ENCODE peak calls at places on chromosomes 11 and 22, in seven cellular contexts. K, C, Y, Q, O, J and T are unnamed samples.

GRCh38 chr11:10537587-10537986 is 3.4 kb downstream of the RNF141 start:
- DNase-seq in O (no peak), Y (no peak), C (no peak), K (no peak), J (no peak), Q (no peak), T (no peak)

GRCh38 chr11:66545701-66546367 is at the start of gene ZDHHC24:
- DNase-seq in C (peak), Y (peak), J (peak), O (peak), Q (peak), K (peak), T (peak)

GRCh38 chr11:68947151-68947550 is 33.6 kb downstream of the MRGPRD start:
- DNase-seq in K (no peak), Y (no peak), C (no peak), Q (no peak), J (no peak), O (no peak), T (no peak)

GRCh38 chr11:124867700-124868099 is 2.5 kb downstream of the ROBO3 start:
- DNase-seq in O (no peak), C (no peak), J (no peak), Q (no peak), K (peak), Y (no peak), T (peak)

GRCh38 chr11:80118071-80118470 is 677.2 kb upstream of the TENM4 start:
- DNase-seq in Q (no peak), K (no peak), O (no peak), C (peak), J (no peak), Y (no peak), T (no peak)

GRCh38 chr11:8025123-8025522 is 38.0 kb downstream of the EIF3F start:
- DNase-seq in J (no peak), Y (no peak), O (no peak), K (peak), Q (no peak), C (no peak), T (no peak)

GRCh38 chr11:134642206-134642605 is 230.2 kb upstream of the B3GAT1 start:
- DNase-seq in Y (no peak), J (no peak), C (no peak), O (no peak), Q (no peak), K (no peak), T (no peak)

GRCh38 chr11:19055016-19055415 is 5.5 kb downstream of the MRGPRX2 start:
- DNase-seq in O (no peak), C (no peak), J (no peak), Q (no peak), K (no peak), Y (no peak), T (no peak)

GRCh38 chr11:9004310-9004945 is 627 bp upstream of the NRIP3 start:
- DNase-seq in J (no peak), K (peak), C (peak), Q (no peak), Y (no peak), O (no peak), T (no peak)

GRCh38 chr11:75333807-75334140 is 17.7 kb downstream of the ARRB1 start:
- DNase-seq in K (no peak), O (no peak), Q (no peak), C (no peak), Y (no peak), J (no peak), T (no peak)

GRCh38 chr11:46663277-46663940 is 37.0 kb downstream of the ARHGAP1 start:
- DNase-seq in Y (no peak), O (no peak), C (no peak), Q (no peak), J (no peak), K (no peak), T (no peak)

GRCh38 chr11:35206616-35207015 is 67.6 kb downstream of the CD44 start:
- DNase-seq in O (no peak), J (no peak), C (no peak), Y (no peak), K (no peak), Q (no peak), T (no peak)
- TF ChIP-seq CTCF in O (no peak), J (no peak), C (no peak), Y (no peak), K (no peak), Q (no peak), T (no peak)

GRCh38 chr11:128905345-128906184 is 14.4 kb downstream of the KCNJ5 start:
- DNase-seq in J (no peak), O (no peak), C (no peak), Q (no peak), Y (peak), K (peak), T (peak)
- TF ChIP-seq CTCF in J (peak), O (no peak), C (peak), Q (peak), Y (peak), K (peak), T (peak)

GRCh38 chr11:44785856-44786606 is 59.3 kb downstream of the TSPAN18 start:
- DNase-seq in C (no peak), Y (peak), Q (no peak), J (no peak), K (no peak), O (no peak), T (no peak)
- TF ChIP-seq CTCF in C (peak), Y (no peak), Q (peak), J (peak), K (peak), O (no peak), T (no peak)

DNA sequence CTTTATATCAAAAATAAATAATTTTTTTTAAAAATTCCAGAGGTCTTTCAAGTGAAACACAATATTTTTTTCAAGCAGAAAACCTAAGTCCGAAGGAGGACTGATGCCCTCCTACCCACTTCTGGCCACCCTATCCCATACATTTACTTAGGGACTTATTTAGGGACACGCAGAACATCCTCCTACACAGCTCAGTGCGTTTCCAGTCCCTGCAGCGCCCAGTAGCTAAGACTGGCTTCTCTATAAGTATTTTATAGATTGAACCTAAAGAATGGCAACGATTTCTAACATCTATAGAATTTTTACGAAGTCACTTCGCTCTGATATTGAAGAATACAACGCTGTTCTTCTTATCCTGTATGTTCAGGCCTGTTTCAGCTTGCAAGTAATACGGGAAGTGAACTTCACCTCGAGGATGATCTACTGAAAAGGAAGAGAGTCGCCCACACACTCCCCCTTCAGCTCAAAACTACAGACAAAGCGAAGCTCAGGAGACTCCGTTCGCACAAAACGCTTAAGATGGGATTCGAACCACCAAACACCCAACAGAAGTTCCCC is 341 bp downstream of the CHEK2 start:
- DNase-seq in C (no peak), J (no peak), O (no peak), K (no peak), Q (no peak), Y (no peak), T (no peak)
- TF ChIP-seq CTCF in C (no peak), J (no peak), O (no peak), K (no peak), Q (no peak), Y (no peak), T (no peak)

GRCh38 chr11:78033040-78033439 is 10.0 kb upstream of the KCTD14 start:
- DNase-seq in Q (no peak), C (no peak), K (no peak), O (no peak), Y (no peak), J (no peak), T (no peak)
- TF ChIP-seq CTCF in Q (no peak), C (no peak), K (no peak), O (no peak), Y (no peak), J (no peak), T (no peak)

GRCh38 chr11:24855951-24856350 is 359.1 kb downstream of the LUZP2 start:
- DNase-seq in Q (no peak), K (no peak), C (no peak), Y (no peak), O (no peak), J (no peak), T (no peak)

GRCh38 chr11:24861440-24861839 is 364.6 kb downstream of the LUZP2 start:
- DNase-seq in C (no peak), Q (no peak), K (no peak), Y (no peak), J (no peak), O (no peak), T (no peak)

DNA sequence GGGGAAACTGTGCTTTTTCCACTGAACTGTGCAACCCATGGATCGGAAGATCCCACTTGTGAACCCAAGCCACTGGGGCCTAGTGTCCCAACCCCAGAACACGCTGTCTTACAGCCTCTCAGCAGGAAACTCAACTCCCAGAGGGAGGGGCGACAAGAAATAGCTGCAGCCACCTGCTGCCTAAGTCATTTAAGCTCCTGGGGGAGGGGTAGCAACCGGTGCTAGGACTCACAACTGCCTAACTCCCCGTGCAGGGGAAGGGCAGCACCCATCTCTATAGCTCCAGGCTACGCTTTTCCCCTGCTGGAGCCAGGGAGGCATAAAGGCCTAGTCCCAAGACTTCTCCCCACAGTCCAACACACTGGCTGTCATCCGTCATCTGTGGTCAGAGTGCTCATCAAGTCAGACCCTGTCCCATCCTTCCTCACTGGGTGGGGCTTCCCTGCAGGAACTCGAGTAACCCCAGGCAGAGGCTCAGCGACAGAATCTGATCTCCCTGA is 363.0 kb downstream of the LUZP2 start:
- DNase-seq in K (no peak), Q (no peak), O (no peak), Y (no peak), C (no peak), J (no peak), T (no peak)
- TF ChIP-seq CTCF in K (no peak), Q (no peak), O (no peak), Y (no peak), C (no peak), J (no peak), T (no peak)

DNA sequence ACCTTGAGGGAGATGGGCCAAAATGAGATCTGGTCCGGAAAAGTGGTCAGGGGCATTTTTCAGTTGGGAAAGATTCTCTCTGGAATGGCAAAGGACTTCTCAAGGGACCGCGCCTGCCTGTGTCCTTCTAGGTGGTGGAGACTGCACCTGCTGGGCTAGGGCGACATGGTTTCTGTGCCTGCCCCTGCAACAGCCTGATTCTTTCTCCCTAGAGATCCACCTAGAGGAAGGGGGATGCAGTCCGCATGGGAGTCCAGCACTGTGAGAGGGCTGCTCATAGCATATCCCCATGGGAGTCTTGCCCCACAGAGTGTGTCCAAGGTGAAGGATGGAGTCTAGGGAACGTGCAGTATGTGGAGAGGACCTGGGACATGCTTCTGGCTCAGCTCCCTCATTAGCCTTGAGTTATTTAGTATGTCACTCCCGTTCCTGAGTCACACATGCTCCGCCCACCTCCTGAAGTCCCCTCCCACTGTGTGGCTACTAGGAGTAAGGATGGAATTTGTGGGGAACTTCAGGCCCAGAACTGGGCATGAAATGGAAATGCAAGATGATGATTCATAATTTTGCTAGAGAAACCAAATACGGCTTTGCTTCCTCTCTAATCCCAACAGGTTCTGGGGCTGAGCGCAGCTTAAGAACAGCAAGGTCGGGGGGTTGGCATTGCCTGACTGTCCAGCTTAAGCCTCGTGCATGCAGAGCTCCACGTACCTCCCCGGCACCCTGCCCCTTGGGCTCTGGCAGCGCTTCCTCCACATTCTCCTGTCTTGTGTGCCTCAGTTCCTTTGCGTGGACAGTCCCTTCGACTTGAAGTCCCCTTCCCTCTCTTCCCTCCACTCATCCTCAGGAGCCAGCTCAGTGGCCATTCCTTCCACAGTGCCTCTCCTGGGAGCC is 35.0 kb downstream of the GRIK4 start:
- DNase-seq in J (peak), Q (no peak), Y (peak), K (peak), C (no peak), O (no peak), T (no peak)
- TF ChIP-seq CTCF in J (no peak), Q (no peak), Y (no peak), K (no peak), C (no peak), O (no peak), T (no peak)

GRCh38 chr11:128552783-128553661 is 34.3 kb downstream of the ETS1 start:
- DNase-seq in C (peak), K (no peak), O (no peak), J (peak), Q (peak), Y (no peak), T (peak)

GRCh38 chr11:128550967-128551522 is 36.3 kb downstream of the ETS1 start:
- DNase-seq in Y (no peak), J (no peak), C (no peak), O (no peak), Q (no peak), K (no peak), T (no peak)

GRCh38 chr11:128553662-128554392 is 33.5 kb downstream of the ETS1 start:
- DNase-seq in J (no peak), Y (no peak), Q (no peak), O (no peak), C (no peak), K (no peak), T (no peak)

GRCh38 chr11:128550261-128550821 is 37.0 kb downstream of the ETS1 start:
- DNase-seq in Y (no peak), J (no peak), Q (no peak), K (no peak), O (no peak), C (no peak), T (no peak)

DNA sequence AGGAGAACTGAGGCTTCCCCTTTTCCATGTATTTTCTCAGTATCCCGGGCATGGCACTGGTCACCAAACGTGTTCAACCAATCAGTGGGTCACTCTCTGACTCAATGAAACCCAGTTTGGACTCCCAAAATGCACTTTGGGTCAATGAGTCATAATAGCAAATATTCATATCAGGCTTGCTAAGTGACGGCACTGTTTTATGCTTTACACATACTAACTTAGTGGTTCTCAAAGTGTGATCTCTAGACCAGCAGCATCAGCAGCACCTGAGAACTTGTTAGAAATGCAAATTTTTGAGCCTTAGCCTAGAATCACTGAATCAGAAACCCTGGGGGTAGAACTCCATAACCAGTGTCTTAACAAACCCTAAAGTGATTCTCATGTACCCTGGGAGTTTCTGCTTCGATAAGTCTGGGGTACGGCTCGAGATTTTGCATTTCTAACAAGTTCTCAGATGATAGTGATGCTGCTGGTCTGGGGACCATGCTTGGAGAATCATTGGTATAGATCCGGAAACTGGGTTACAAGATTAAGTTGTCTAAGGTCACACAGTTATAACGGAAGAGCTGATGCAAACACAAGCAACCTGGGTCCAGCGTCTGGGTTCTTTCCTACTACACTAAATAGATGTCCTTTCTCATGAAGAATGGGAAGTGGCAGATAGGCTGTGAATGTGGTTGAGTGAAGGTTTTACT is 35.6 kb downstream of the ETS1 start:
- DNase-seq in J (no peak), Y (no peak), K (no peak), O (no peak), C (no peak), Q (peak), T (peak)
- TF ChIP-seq CTCF in J (no peak), Y (no peak), K (no peak), O (no peak), C (no peak), Q (no peak), T (no peak)